ENCODE peak calls at places on chromosomes 7 and 10, in eight cellular contexts. U is activated T-cell treated with anti-CD3 and anti-CD28 coated beads, Interleukin-2, amount 50 U/mL, for 72 hours; A is nephron progenitor cell; F is stimulated activated CD8-positive, alpha-beta memory T cell treated with anti-CD3 and anti-CD28 coated beads, Interleukin-4, amount 100 ng/mL, for 1 hour; I is HuH-7.5; N is GM12865; P is cortex of kidney; T is NCI-H2171 treated with DMSO at 0.1 percent for 48 hours. L is an unnamed sample.

GRCh38 chr10:128727114-128727513 is 600.9 kb upstream of the MKI67 start:
- DNase-seq in U (no peak), I (no peak), T (peak; percentile 44), F (no peak), A (no peak), P (no peak), N (no peak), L (no peak)

GRCh38 chr7:140417456-140418155 is 13.7 kb downstream of the RAB19 start:
- DNase-seq in T (peak; percentile 87), A (no peak), I (no peak), U (peak; percentile 10), P (no peak), F (no peak), N (peak; percentile 9), L (no peak)

GRCh38 chr7:99021941-99022560 is 121.9 kb downstream of the SMURF1 start:
- DNase-seq in P (no peak), F (no peak), N (no peak), A (no peak), I (no peak), T (peak; percentile 1), U (no peak), L (no peak)

GRCh38 chr7:70360557-70360956 is 762.3 kb downstream of the AUTS2 start:
- DNase-seq in A (no peak), T (no peak), U (no peak), F (no peak), N (no peak), P (no peak), I (no peak), L (no peak)

GRCh38 chr10:62002753-62003152 is 101.3 kb downstream of the ARID5B start:
- DNase-seq in N (no peak), I (no peak), A (no peak), U (no peak), T (no peak), P (no peak), F (no peak), L (no peak)

GRCh38 chr10:26478061-26478460 is 39.9 kb downstream of the APBB1IP start:
- DNase-seq in T (peak; percentile 6), P (no peak), U (no peak), N (no peak), A (no peak), I (no peak), F (no peak), L (no peak)

GRCh38 chr10:109977382-109977806 is 30.4 kb upstream of the ADD3 start:
- DNase-seq in T (no peak), U (no peak), F (no peak), I (no peak), A (no peak), P (no peak), N (no peak), L (no peak)

GRCh38 chr10:133442191-133442966 is 11.4 kb upstream of the SCART1 start:
- DNase-seq in P (no peak), A (no peak), T (no peak), F (no peak), I (no peak), N (no peak), U (peak; percentile 44), L (no peak)

GRCh38 chr7:74181821-74182220 is 7.7 kb downstream of the EIF4H start:
- DNase-seq in I (no peak), U (no peak), T (no peak), F (no peak), P (no peak), N (no peak), A (no peak), L (no peak)

GRCh38 chr10:12600652-12601051 is 251.3 kb downstream of the CAMK1D start:
- DNase-seq in P (no peak), F (no peak), N (no peak), T (no peak), A (no peak), U (no peak), I (no peak), L (no peak)

GRCh38 chr10:89301721-89302445 is at the start of gene IFIT2:
- DNase-seq in N (peak; percentile 75), T (peak; percentile 2), A (no peak), U (peak; percentile 19), I (no peak), F (no peak), P (no peak), L (peak; percentile 37)

GRCh38 chr10:124590216-124591122 is 128.8 kb downstream of the LHPP start:
- DNase-seq in I (no peak), A (no peak), F (no peak), T (no peak), U (no peak), P (no peak), N (no peak), L (no peak)

GRCh38 chr10:77374189-77374656 is 263.4 kb downstream of the KCNMA1 start:
- DNase-seq in A (no peak), T (no peak), P (no peak), I (no peak), N (no peak), U (no peak), F (no peak), L (no peak)

GRCh38 chr7:142776206-142776844 is 5.6 kb downstream of the PRSS2 start:
- DNase-seq in P (no peak), A (no peak), I (no peak), T (no peak), N (no peak), F (no peak), U (no peak), L (no peak)

GRCh38 chr10:102646610-102647432 is 2.5 kb downstream of the TRIM8 start:
- DNase-seq in P (no peak), A (peak; percentile 26), T (no peak), U (peak; percentile 66), N (peak; percentile 72), F (no peak), I (no peak), L (no peak)

GRCh38 chr7:90337106-90337505 is 9.4 kb upstream of the GTPBP10 start:
- DNase-seq in P (no peak), T (no peak), F (no peak), U (no peak), I (no peak), N (no peak), A (no peak), L (no peak)

GRCh38 chr7:137081694-137082093 is 213.2 kb downstream of the CHRM2 start:
- DNase-seq in U (no peak), P (no peak), A (no peak), N (no peak), T (peak; percentile 14), I (no peak), F (no peak), L (no peak)

GRCh38 chr10:100043796-100044195 is 34.0 kb upstream of the DNMBP start:
- DNase-seq in T (peak; percentile 18), U (no peak), N (no peak), A (no peak), P (no peak), I (no peak), F (no peak), L (no peak)

GRCh38 chr10:74418285-74418872 is 267.4 kb downstream of the ADK start:
- DNase-seq in A (no peak), T (peak; percentile 97), N (no peak), P (no peak), U (no peak), I (no peak), F (no peak), L (no peak)

GRCh38 chr7:4725014-4725951 is 43.2 kb downstream of the FOXK1 start:
- DNase-seq in U (peak; percentile 70), F (peak; percentile 20), T (no peak), N (peak; percentile 88), I (peak; percentile 75), A (peak; percentile 35), P (no peak), L (peak; percentile 72)

GRCh38 chr10:73888514-73888913 is 14.2 kb upstream of the CAMK2G start:
- DNase-seq in F (no peak), P (no peak), T (no peak), U (no peak), N (no peak), I (no peak), A (no peak), L (no peak)

GRCh38 chr7:74612015-74612829 is 45.3 kb upstream of the GTF2I start:
- DNase-seq in I (no peak), N (no peak), A (no peak), P (no peak), F (no peak), U (no peak), T (peak; percentile 68), L (peak; percentile 55)

GRCh38 chr10:21432266-21432665 is 93.2 kb downstream of the SKIDA1 start:
- DNase-seq in F (no peak), A (no peak), T (no peak), U (no peak), N (no peak), I (no peak), P (no peak), L (no peak)

GRCh38 chr10:95295031-95295755 is 4.4 kb upstream of the PDLIM1 start:
- DNase-seq in I (peak; percentile 29), U (peak; percentile 62), N (peak; percentile 99), T (peak; percentile 76), A (peak; percentile 38), F (no peak), P (no peak), L (no peak)

GRCh38 chr7:44185729-44186128 is 3.5 kb downstream of the GCK start:
- DNase-seq in P (no peak), F (no peak), N (no peak), U (no peak), T (peak; percentile 46), I (no peak), A (no peak), L (no peak)

GRCh38 chr7:16847381-16847860 is 34.4 kb downstream of the AGR3 start:
- DNase-seq in I (peak; percentile 64), A (no peak), N (no peak), P (no peak), F (no peak), T (peak; percentile 73), U (no peak), L (peak; percentile 98)

GRCh38 chr7:130489140-130489967 is 2.5 kb upstream of the MEST start:
- DNase-seq in T (no peak), U (no peak), F (no peak), I (no peak), P (no peak), N (no peak), A (peak; percentile 16), L (no peak)

GRCh38 chr7:133077394-133077793 is 4.5 kb downstream of the CHCHD3 start:
- DNase-seq in I (no peak), P (no peak), F (no peak), U (no peak), T (no peak), A (no peak), N (no peak), L (no peak)